ENCODE peak calls at places on chromosome 11, in four cellular contexts. X, G, C and Z are unnamed samples.

GRCh38 chr11:59755701-59756495 is 722 bp downstream of the STX3 start:
- DNase-seq in X (peak; percentile 62), G (peak; percentile 67), C (peak; percentile 75), Z (peak; percentile 69)

GRCh38 chr11:13769188-13769587 is 100.7 kb downstream of the FAR1 start:
- DNase-seq in G (no peak), X (no peak), C (no peak), Z (no peak)

GRCh38 chr11:14956111-14956510 is 16.0 kb downstream of the CALCA start:
- DNase-seq in C (no peak), G (no peak), X (no peak), Z (no peak)

GRCh38 chr11:112114460-112114859 is 27.8 kb downstream of the SDHD start:
- DNase-seq in C (no peak), G (no peak), X (no peak), Z (no peak)

GRCh38 chr11:12842933-12843636 is 166.0 kb upstream of the RASSF10 start:
- DNase-seq in G (peak; percentile 69), C (no peak), X (peak; percentile 32), Z (no peak)

GRCh38 chr11:132405728-132406127 is 1035.3 kb downstream of the NTM start:
- DNase-seq in X (no peak), C (no peak), G (no peak), Z (no peak)

GRCh38 chr11:17171916-17172315 is 35.9 kb downstream of the PIK3C2A start:
- DNase-seq in X (no peak), G (no peak), C (no peak), Z (no peak)

GRCh38 chr11:120019191-120019590 is 118.7 kb downstream of the TRIM29 start:
- DNase-seq in C (no peak), X (no peak), G (no peak), Z (no peak)

GRCh38 chr11:2207773-2208621 is 36.4 kb upstream of the TH start:
- DNase-seq in X (peak; percentile 45), C (peak; percentile 47), G (no peak), Z (peak; percentile 33)

GRCh38 chr11:66745356-66746235 is 16.6 kb upstream of the SPTBN2 start:
- DNase-seq in X (no peak), C (peak; percentile 77), G (no peak), Z (no peak)

GRCh38 chr11:126124284-126124683 is 61.6 kb upstream of the CDON start:
- DNase-seq in X (no peak), G (no peak), C (no peak), Z (no peak)

GRCh38 chr11:45815747-45816146 is 10.8 kb downstream of the SLC35C1 start:
- DNase-seq in C (no peak), G (peak; percentile 17), X (peak; percentile 32), Z (no peak)

GRCh38 chr11:129836979-129837378 is 21.3 kb downstream of the TMEM45B start:
- DNase-seq in X (no peak), G (no peak), C (no peak), Z (no peak)

GRCh38 chr11:85854212-85854556 is 999 bp upstream of the CCDC83 start:
- DNase-seq in X (no peak), G (no peak), C (no peak), Z (no peak)

GRCh38 chr11:12832828-12833227 is 158.6 kb downstream of the TEAD1 start:
- DNase-seq in X (no peak), C (no peak), G (no peak), Z (no peak)

GRCh38 chr11:101436511-101437142 is 147.2 kb downstream of the TRPC6 start:
- DNase-seq in X (peak; percentile 5), G (peak; percentile 47), C (no peak), Z (no peak)

GRCh38 chr11:70176940-70177689 is 26.0 kb upstream of the FADD start:
- DNase-seq in X (peak; percentile 81), C (peak; percentile 74), G (no peak), Z (no peak)